ENCODE peak calls at places on chromosomes 5 and 9, in ten cellular contexts. One of them, this sample, is unnamed.

GRCh38 chr5:110824936-110825441 is 86.2 kb downstream of the SLC25A46 start:
- DNase-seq in tibial nerve: no peak
- DNase-seq in GM23248: no peak
- DNase-seq in fibroblast of lung: no peak
- DNase-seq in substantia nigra: no peak
- DNase-seq in DND-41: no peak
- DNase-seq in upper lobe of right lung: no peak
- DNase-seq in pancreas: no peak
- DNase-seq in CD8-positive, alpha-beta memory T cell: no peak
- DNase-seq in PC-9: no peak
- DNase-seq in this sample: no peak

GRCh38 chr5:127359502-127359901 is 68.9 kb downstream of the MEGF10 start:
- DNase-seq in tibial nerve: no peak
- DNase-seq in GM23248: no peak
- DNase-seq in fibroblast of lung: no peak
- DNase-seq in substantia nigra: no peak
- DNase-seq in DND-41: no peak
- DNase-seq in upper lobe of right lung: no peak
- DNase-seq in pancreas: no peak
- DNase-seq in CD8-positive, alpha-beta memory T cell: no peak
- DNase-seq in PC-9: no peak
- DNase-seq in this sample: no peak

GRCh38 chr5:43357797-43358196 is 44.6 kb upstream of the HMGCS1 start:
- DNase-seq in tibial nerve: no peak
- DNase-seq in GM23248: no peak
- DNase-seq in fibroblast of lung: no peak
- DNase-seq in substantia nigra: no peak
- DNase-seq in DND-41: no peak
- DNase-seq in upper lobe of right lung: no peak
- DNase-seq in pancreas: no peak
- DNase-seq in CD8-positive, alpha-beta memory T cell: no peak
- DNase-seq in PC-9: no peak
- DNase-seq in this sample: no peak

GRCh38 chr9:137575382-137575724 is 3.4 kb downstream of the DPH7 start:
- DNase-seq in tibial nerve: no peak
- DNase-seq in GM23248: peak
- DNase-seq in fibroblast of lung: no peak
- DNase-seq in substantia nigra: peak
- DNase-seq in DND-41: no peak
- DNase-seq in upper lobe of right lung: no peak
- DNase-seq in pancreas: no peak
- DNase-seq in CD8-positive, alpha-beta memory T cell: no peak
- DNase-seq in PC-9: no peak
- DNase-seq in this sample: no peak

GRCh38 chr5:135466178-135467050 is 14.3 kb upstream of the TIFAB start:
- DNase-seq in tibial nerve: peak
- DNase-seq in GM23248: peak
- DNase-seq in fibroblast of lung: peak
- DNase-seq in substantia nigra: no peak
- DNase-seq in DND-41: peak
- DNase-seq in upper lobe of right lung: peak
- DNase-seq in pancreas: peak
- DNase-seq in CD8-positive, alpha-beta memory T cell: peak
- DNase-seq in PC-9: no peak
- DNase-seq in this sample: no peak

GRCh38 chr5:157303667-157304327 is 37.9 kb downstream of the CYFIP2 start:
- DNase-seq in tibial nerve: no peak
- DNase-seq in GM23248: no peak
- DNase-seq in fibroblast of lung: no peak
- DNase-seq in substantia nigra: no peak
- DNase-seq in DND-41: no peak
- DNase-seq in upper lobe of right lung: no peak
- DNase-seq in pancreas: no peak
- DNase-seq in CD8-positive, alpha-beta memory T cell: peak
- DNase-seq in PC-9: no peak
- DNase-seq in this sample: no peak

GRCh38 chr5:43775000-43775399 is 172.0 kb downstream of the NNT start:
- DNase-seq in tibial nerve: no peak
- DNase-seq in GM23248: no peak
- DNase-seq in fibroblast of lung: no peak
- DNase-seq in substantia nigra: no peak
- DNase-seq in DND-41: no peak
- DNase-seq in upper lobe of right lung: no peak
- DNase-seq in pancreas: no peak
- DNase-seq in CD8-positive, alpha-beta memory T cell: no peak
- DNase-seq in PC-9: peak
- DNase-seq in this sample: no peak

GRCh38 chr9:107635137-107635802 is 145.7 kb upstream of the KLF4 start:
- DNase-seq in tibial nerve: no peak
- DNase-seq in GM23248: peak
- DNase-seq in fibroblast of lung: peak
- DNase-seq in substantia nigra: no peak
- DNase-seq in DND-41: no peak
- DNase-seq in upper lobe of right lung: no peak
- DNase-seq in pancreas: no peak
- DNase-seq in CD8-positive, alpha-beta memory T cell: no peak
- DNase-seq in PC-9: no peak
- DNase-seq in this sample: no peak

GRCh38 chr9:124799274-124800006 is 22.5 kb downstream of the OLFML2A start:
- DNase-seq in tibial nerve: no peak
- DNase-seq in GM23248: no peak
- DNase-seq in fibroblast of lung: no peak
- DNase-seq in substantia nigra: no peak
- DNase-seq in DND-41: no peak
- DNase-seq in upper lobe of right lung: no peak
- DNase-seq in pancreas: peak
- DNase-seq in CD8-positive, alpha-beta memory T cell: no peak
- DNase-seq in PC-9: no peak
- DNase-seq in this sample: no peak

GRCh38 chr9:124803911-124804310 is 27.0 kb downstream of the OLFML2A start:
- DNase-seq in tibial nerve: no peak
- DNase-seq in GM23248: no peak
- DNase-seq in fibroblast of lung: no peak
- DNase-seq in substantia nigra: no peak
- DNase-seq in DND-41: no peak
- DNase-seq in upper lobe of right lung: no peak
- DNase-seq in pancreas: no peak
- DNase-seq in CD8-positive, alpha-beta memory T cell: peak
- DNase-seq in PC-9: no peak
- DNase-seq in this sample: no peak

GRCh38 chr9:124800306-124801259 is 23.6 kb downstream of the OLFML2A start:
- DNase-seq in tibial nerve: no peak
- DNase-seq in GM23248: peak
- DNase-seq in fibroblast of lung: peak
- DNase-seq in substantia nigra: no peak
- DNase-seq in DND-41: no peak
- DNase-seq in upper lobe of right lung: peak
- DNase-seq in pancreas: no peak
- DNase-seq in CD8-positive, alpha-beta memory T cell: no peak
- DNase-seq in PC-9: no peak
- DNase-seq in this sample: no peak

GRCh38 chr9:124802426-124802825 is 25.5 kb downstream of the OLFML2A start:
- DNase-seq in tibial nerve: no peak
- DNase-seq in GM23248: no peak
- DNase-seq in fibroblast of lung: no peak
- DNase-seq in substantia nigra: no peak
- DNase-seq in DND-41: no peak
- DNase-seq in upper lobe of right lung: no peak
- DNase-seq in pancreas: no peak
- DNase-seq in CD8-positive, alpha-beta memory T cell: peak
- DNase-seq in PC-9: no peak
- DNase-seq in this sample: no peak

DNA sequence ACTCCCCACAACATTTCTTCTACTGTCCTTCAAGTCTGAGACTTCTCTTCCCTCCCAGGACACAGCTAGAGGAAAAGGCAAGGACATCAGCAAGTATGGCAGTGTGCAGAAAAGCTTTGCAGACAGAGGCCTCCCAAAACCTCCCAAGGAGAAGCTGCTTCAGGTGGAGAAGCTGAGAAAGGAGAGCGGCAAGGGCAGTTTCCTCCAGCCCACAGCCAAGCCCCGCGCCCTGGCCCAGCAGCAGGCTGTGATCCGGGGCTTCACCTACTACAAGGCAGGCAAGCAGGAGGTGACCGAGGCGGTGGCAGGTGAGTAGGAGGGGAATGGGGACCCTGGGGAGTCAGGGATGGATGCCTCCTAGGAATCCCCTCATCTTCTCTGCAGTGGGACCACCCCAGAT is 24.4 kb downstream of the OLFML2A start:
- DNase-seq in tibial nerve: no peak
- DNase-seq in GM23248: no peak
- DNase-seq in fibroblast of lung: no peak
- DNase-seq in substantia nigra: no peak
- DNase-seq in DND-41: no peak
- DNase-seq in upper lobe of right lung: no peak
- DNase-seq in pancreas: no peak
- DNase-seq in CD8-positive, alpha-beta memory T cell: peak
- DNase-seq in PC-9: no peak
- DNase-seq in this sample: no peak
- H3K27ac ChIP-seq in tibial nerve: no peak
- H3K27ac ChIP-seq in GM23248: no peak
- H3K27ac ChIP-seq in fibroblast of lung: no peak
- H3K27ac ChIP-seq in substantia nigra: no peak
- H3K27ac ChIP-seq in DND-41: no peak
- H3K27ac ChIP-seq in upper lobe of right lung: no peak
- H3K27ac ChIP-seq in pancreas: no peak
- H3K27ac ChIP-seq in CD8-positive, alpha-beta memory T cell: no peak
- H3K27ac ChIP-seq in PC-9: no peak
- H3K27ac ChIP-seq in this sample: no peak

GRCh38 chr5:143037071-143037470 is 266.9 kb downstream of the ARHGAP26 start:
- DNase-seq in tibial nerve: no peak
- DNase-seq in GM23248: no peak
- DNase-seq in fibroblast of lung: peak
- DNase-seq in substantia nigra: no peak
- DNase-seq in DND-41: no peak
- DNase-seq in upper lobe of right lung: no peak
- DNase-seq in pancreas: peak
- DNase-seq in CD8-positive, alpha-beta memory T cell: no peak
- DNase-seq in PC-9: no peak
- DNase-seq in this sample: no peak
- H3K27ac ChIP-seq in tibial nerve: no peak
- H3K27ac ChIP-seq in GM23248: no peak
- H3K27ac ChIP-seq in fibroblast of lung: no peak
- H3K27ac ChIP-seq in substantia nigra: no peak
- H3K27ac ChIP-seq in DND-41: no peak
- H3K27ac ChIP-seq in upper lobe of right lung: no peak
- H3K27ac ChIP-seq in pancreas: no peak
- H3K27ac ChIP-seq in CD8-positive, alpha-beta memory T cell: no peak
- H3K27ac ChIP-seq in PC-9: no peak
- H3K27ac ChIP-seq in this sample: no peak

GRCh38 chr5:96880402-96881164 is 4.3 kb downstream of the ERAP2 start:
- DNase-seq in tibial nerve: no peak
- DNase-seq in GM23248: peak
- DNase-seq in fibroblast of lung: peak
- DNase-seq in substantia nigra: no peak
- DNase-seq in DND-41: no peak
- DNase-seq in upper lobe of right lung: no peak
- DNase-seq in pancreas: no peak
- DNase-seq in CD8-positive, alpha-beta memory T cell: no peak
- DNase-seq in PC-9: peak
- DNase-seq in this sample: no peak

GRCh38 chr5:96883871-96884270 is 7.6 kb downstream of the ERAP2 start:
- DNase-seq in tibial nerve: no peak
- DNase-seq in GM23248: no peak
- DNase-seq in fibroblast of lung: no peak
- DNase-seq in substantia nigra: no peak
- DNase-seq in DND-41: no peak
- DNase-seq in upper lobe of right lung: no peak
- DNase-seq in pancreas: no peak
- DNase-seq in CD8-positive, alpha-beta memory T cell: no peak
- DNase-seq in PC-9: no peak
- DNase-seq in this sample: no peak

GRCh38 chr5:96885518-96886338 is 9.4 kb downstream of the ERAP2 start:
- DNase-seq in tibial nerve: no peak
- DNase-seq in GM23248: no peak
- DNase-seq in fibroblast of lung: peak
- DNase-seq in substantia nigra: no peak
- DNase-seq in DND-41: no peak
- DNase-seq in upper lobe of right lung: no peak
- DNase-seq in pancreas: no peak
- DNase-seq in CD8-positive, alpha-beta memory T cell: peak
- DNase-seq in PC-9: no peak
- DNase-seq in this sample: no peak

GRCh38 chr5:96881511-96882115 is 5.3 kb downstream of the ERAP2 start:
- DNase-seq in tibial nerve: no peak
- DNase-seq in GM23248: peak
- DNase-seq in fibroblast of lung: peak
- DNase-seq in substantia nigra: no peak
- DNase-seq in DND-41: no peak
- DNase-seq in upper lobe of right lung: no peak
- DNase-seq in pancreas: no peak
- DNase-seq in CD8-positive, alpha-beta memory T cell: no peak
- DNase-seq in PC-9: peak
- DNase-seq in this sample: no peak

DNA sequence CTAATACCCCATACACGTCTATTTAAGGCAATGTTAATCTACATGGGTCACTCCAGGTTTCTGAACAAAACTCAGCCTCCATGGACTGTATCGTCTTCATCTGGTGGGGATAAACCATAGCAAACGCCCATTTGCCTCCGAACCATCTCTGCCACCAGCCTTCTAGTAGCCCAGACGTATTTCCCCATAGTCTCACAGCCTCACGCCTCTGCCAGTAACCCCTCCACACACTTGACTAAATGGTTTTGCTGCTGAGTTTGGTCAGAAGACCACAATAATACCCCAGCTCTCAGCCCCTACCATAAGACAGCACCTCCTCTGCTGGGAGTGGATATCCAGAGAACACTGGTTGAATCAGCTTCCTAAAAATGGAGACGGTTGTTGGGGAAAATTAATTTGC is 8.7 kb downstream of the ERAP2 start:
- DNase-seq in tibial nerve: no peak
- DNase-seq in GM23248: no peak
- DNase-seq in fibroblast of lung: no peak
- DNase-seq in substantia nigra: no peak
- DNase-seq in DND-41: no peak
- DNase-seq in upper lobe of right lung: no peak
- DNase-seq in pancreas: no peak
- DNase-seq in CD8-positive, alpha-beta memory T cell: no peak
- DNase-seq in PC-9: no peak
- DNase-seq in this sample: no peak
- H3K27ac ChIP-seq in tibial nerve: no peak
- H3K27ac ChIP-seq in GM23248: no peak
- H3K27ac ChIP-seq in fibroblast of lung: no peak
- H3K27ac ChIP-seq in substantia nigra: no peak
- H3K27ac ChIP-seq in DND-41: no peak
- H3K27ac ChIP-seq in upper lobe of right lung: no peak
- H3K27ac ChIP-seq in pancreas: no peak
- H3K27ac ChIP-seq in CD8-positive, alpha-beta memory T cell: no peak
- H3K27ac ChIP-seq in PC-9: no peak
- H3K27ac ChIP-seq in this sample: no peak

DNA sequence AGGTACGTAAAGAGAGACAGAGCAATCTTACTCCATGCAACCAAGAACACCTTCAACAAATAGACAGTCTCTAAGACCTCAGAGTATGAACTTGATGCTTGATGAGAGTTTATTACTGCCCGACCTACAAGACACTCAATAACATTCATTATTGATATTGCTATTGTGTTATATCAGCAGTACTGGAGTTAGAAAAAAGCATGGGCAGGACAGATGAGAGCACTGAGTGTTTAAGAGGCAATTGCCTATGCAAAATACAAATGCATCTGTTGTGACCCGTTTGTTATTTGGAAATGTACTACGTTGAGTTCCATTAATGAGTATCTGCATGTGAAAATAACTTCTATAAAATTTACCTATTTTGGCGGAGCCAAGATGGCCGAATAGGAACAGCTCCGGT is 8.1 kb upstream of the MARCOL start:
- DNase-seq in tibial nerve: no peak
- DNase-seq in GM23248: no peak
- DNase-seq in fibroblast of lung: no peak
- DNase-seq in substantia nigra: no peak
- DNase-seq in DND-41: no peak
- DNase-seq in upper lobe of right lung: no peak
- DNase-seq in pancreas: no peak
- DNase-seq in CD8-positive, alpha-beta memory T cell: no peak
- DNase-seq in PC-9: no peak
- DNase-seq in this sample: no peak
- H3K27ac ChIP-seq in tibial nerve: no peak
- H3K27ac ChIP-seq in GM23248: no peak
- H3K27ac ChIP-seq in fibroblast of lung: no peak
- H3K27ac ChIP-seq in substantia nigra: no peak
- H3K27ac ChIP-seq in DND-41: no peak
- H3K27ac ChIP-seq in upper lobe of right lung: no peak
- H3K27ac ChIP-seq in pancreas: no peak
- H3K27ac ChIP-seq in CD8-positive, alpha-beta memory T cell: no peak
- H3K27ac ChIP-seq in PC-9: no peak
- H3K27ac ChIP-seq in this sample: no peak

This sample was measured in thoracic aorta.